ENCODE peak calls at places on chromosomes 13 and 19, in four cellular contexts. S, L, U and K are unnamed samples.

GRCh38 chr19:48603001-48603400 is 3.5 kb upstream of the SPACA4 start:
- DNase-seq in S (no peak), L (no peak), U (no peak), K (no peak)

GRCh38 chr19:55362990-55363716 is at the start of gene GARIN5B:
- DNase-seq in S (no peak), U (no peak), L (no peak), K (no peak)

GRCh38 chr19:39915101-39915847 is 19.2 kb downstream of the FCGBP start:
- DNase-seq in U (peak; percentile 38), L (no peak), S (no peak), K (no peak)

GRCh38 chr19:47686679-47687450 is 26.4 kb upstream of the EHD2 start:
- DNase-seq in L (no peak), U (no peak), S (no peak), K (no peak)

GRCh38 chr19:50565984-50566903 is 2.0 kb downstream of the LRRC4B start:
- DNase-seq in U (no peak), S (no peak), L (no peak), K (no peak)

GRCh38 chr19:33673258-33673875 is 51.6 kb downstream of the CHST8 start:
- DNase-seq in S (no peak), L (no peak), U (no peak), K (no peak)

GRCh38 chr13:84296386-84296785 is 414.1 kb upstream of the SLITRK1 start:
- DNase-seq in L (no peak), S (no peak), U (no peak), K (no peak)

GRCh38 chr19:29271341-29271740 is 58.4 kb upstream of the UQCRFS1 start:
- DNase-seq in U (no peak), S (no peak), L (no peak), K (no peak)

GRCh38 chr19:47273313-47274070 is 1.2 kb upstream of the INAFM1 start:
- DNase-seq in S (peak; percentile 92), L (peak; percentile 97), U (peak; percentile 94), K (peak; percentile 82)

GRCh38 chr19:27794444-27795042 is 1418.4 kb downstream of the UQCRFS1 start:
- DNase-seq in U (no peak), S (peak; percentile 33), L (peak; percentile 44), K (no peak)

DNA sequence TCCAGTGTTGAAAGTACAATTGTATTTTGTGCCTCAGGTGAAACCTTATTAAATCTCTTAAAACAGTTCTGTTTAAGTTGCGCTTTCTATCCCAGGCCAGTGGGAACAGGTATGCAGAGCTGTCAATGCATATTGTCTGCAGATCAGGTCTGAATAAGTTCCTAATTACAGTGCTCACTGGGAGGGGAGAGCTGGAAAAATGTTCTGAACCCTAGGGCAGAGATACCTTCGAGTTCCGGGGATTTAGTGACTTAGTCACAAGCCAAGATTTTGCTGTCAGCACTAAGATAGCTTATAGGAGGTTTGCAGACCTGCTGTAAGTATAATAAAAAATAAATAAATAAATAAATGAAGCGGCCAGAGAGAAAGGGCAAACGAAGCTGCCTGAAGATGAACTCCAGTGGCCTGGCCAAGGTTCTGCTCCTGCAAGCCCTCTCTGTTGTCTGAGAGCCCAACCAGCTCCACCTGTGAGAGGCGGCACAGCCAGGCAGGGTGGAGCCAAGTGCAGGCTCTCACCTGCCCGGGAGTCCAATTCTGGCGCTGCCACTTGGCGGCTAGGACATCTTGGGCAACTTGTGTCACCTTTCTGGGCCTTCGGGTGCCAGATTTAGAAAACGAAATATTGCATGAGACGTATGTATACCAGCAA is 97.9 kb upstream of the SLC7A1 start:
- DNase-seq in L (no peak), U (peak; percentile 81), S (no peak), K (no peak)
- H3K27ac ChIP-seq in L (no peak overlapping the region), U (no peak overlapping the region), S (no peak overlapping the region), K (no peak overlapping the region)

GRCh38 chr13:74301200-74302063 is 167.2 kb upstream of the KLF12 start:
- DNase-seq in U (no peak), L (no peak), S (peak; percentile 12), K (no peak)
- H3K27ac ChIP-seq in U (no peak overlapping the region), L (no peak overlapping the region), S (no peak overlapping the region), K (no peak overlapping the region)

GRCh38 chr13:65454403-65454802 is 1775.7 kb downstream of the PCDH9 start:
- DNase-seq in U (no peak), L (no peak), S (no peak), K (no peak)

GRCh38 chr13:65456150-65456912 is 1773.8 kb downstream of the PCDH9 start:
- DNase-seq in S (no peak), U (no peak), L (no peak), K (no peak)

DNA sequence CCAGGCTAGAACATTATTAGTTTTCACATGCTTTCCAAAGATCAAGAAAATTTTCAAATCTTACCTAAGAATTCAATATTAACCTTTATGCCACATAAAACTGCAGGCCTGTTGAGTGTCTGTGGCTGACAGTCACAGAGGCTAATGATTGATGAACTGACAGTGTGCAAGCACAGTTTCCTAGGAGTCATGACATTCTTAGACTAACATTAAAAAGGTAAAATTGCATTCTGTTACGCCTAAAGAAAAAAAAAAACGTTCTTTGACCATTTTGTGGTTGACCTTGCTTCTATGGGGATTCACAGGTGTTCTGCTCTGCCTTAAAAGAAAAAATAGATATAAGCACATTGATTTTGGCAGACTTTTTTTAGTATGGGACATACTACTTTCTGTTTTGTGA is 1776.2 kb downstream of the PCDH9 start:
- DNase-seq in U (no peak), S (no peak), L (no peak), K (no peak)
- H3K27ac ChIP-seq in U (no peak overlapping the region), S (no peak overlapping the region), L (no peak overlapping the region), K (no peak overlapping the region)

GRCh38 chr13:110254751-110255553 is 52.0 kb downstream of the COL4A1 start:
- DNase-seq in U (no peak), S (no peak), L (no peak), K (no peak)
- H3K27ac ChIP-seq in U (peak overlapping the region; percentile 73), S (peak overlapping the region; percentile 4), L (no peak overlapping the region), K (no peak overlapping the region)

DNA sequence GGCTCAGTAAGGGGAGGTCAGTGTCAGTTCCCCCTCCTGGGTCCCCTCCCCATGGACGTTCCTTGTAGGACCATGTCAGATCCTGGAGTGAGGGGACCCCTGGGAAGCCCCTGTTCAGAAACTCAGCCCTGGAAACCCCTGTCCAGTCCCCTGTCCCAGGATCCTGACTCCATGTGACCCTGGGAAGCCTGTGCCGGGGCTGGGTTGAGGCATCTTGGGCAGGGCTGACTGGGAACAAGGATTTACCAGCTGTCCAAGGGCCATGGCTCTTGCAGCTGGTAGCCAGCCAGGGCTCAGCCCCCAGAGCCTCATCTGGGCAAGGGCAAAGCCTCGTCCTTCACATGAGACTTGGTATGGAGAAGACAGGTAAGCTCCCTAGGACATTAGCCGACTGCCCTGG is 25.1 kb downstream of the CEACAM4 start:
- DNase-seq in L (no peak), U (no peak), S (no peak), K (no peak)
- H3K27ac ChIP-seq in L (no peak overlapping the region), U (no peak overlapping the region), S (no peak overlapping the region), K (no peak overlapping the region)

GRCh38 chr19:16200038-16200775 is 2.5 kb downstream of the AP1M1 start:
- DNase-seq in S (peak; percentile 31), U (peak; percentile 14), L (peak; percentile 80), K (no peak)
- H3K27ac ChIP-seq in S (peak overlapping the region; percentile 32), U (no peak overlapping the region), L (no peak overlapping the region), K (no peak overlapping the region)

DNA sequence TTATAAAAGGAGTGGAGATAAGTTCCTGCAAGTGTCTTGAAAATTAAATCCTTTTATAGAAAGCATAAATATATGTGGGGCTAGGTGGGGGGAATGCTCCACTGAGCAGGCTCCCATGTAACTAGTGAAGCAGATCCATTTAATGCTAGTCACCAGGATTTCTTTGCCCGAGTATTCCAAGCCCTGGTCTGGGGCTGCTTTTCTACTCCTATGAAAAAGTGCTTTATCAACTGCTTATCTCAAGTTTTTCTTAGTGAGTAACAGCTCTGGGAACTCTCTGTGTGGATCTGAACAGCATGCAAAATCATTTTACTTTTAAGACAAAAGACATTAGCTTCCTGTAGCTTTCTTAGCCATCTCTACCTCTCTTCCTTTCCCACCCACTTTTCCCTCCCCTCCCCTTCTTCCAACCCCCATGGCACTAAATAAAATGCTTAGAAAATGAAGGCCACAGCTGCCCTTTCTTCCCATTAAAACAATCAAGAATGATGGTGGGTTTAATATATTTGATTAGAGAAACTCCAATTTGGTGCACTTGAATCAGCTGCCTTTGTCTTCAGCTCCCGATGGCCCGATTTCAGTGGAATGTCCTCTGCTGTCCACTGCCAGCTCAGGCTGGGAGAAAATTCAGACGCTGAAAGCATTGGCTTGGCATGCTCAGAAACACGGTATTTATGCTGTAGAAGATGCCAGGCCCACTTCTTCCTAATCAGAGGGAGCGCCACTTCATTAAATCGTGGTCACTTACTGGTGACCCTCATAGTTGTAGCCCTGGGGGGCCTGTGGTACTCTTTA is 475.1 kb downstream of the FOXO1 start:
- DNase-seq in S (peak; percentile 15), L (peak; percentile 67), U (no peak), K (no peak)
- H3K27ac ChIP-seq in S (no peak overlapping the region), L (no peak overlapping the region), U (no peak overlapping the region), K (peak overlapping the region; percentile 98)